ENCODE peak calls at places on chromosomes 16 and 17, in ten cellular contexts. W, S, V, M, T, L, Z, D, H and A are unnamed samples.

GRCh38 chr17:13541032-13541480 is 60.7 kb downstream of the HS3ST3A1 start:
- DNase-seq in M (peak), Z (no peak), L (no peak), V (no peak), H (no peak), D (no peak), S (no peak), T (no peak), W (no peak), A (no peak)

GRCh38 chr17:3964203-3965122 is at the start of gene ATP2A3:
- DNase-seq in T (peak), Z (peak), L (peak), D (no peak), S (no peak), V (peak), H (no peak), W (no peak), M (no peak), A (peak)

GRCh38 chr17:8494021-8494420 is 58.3 kb downstream of the NDEL1 start:
- DNase-seq in M (no peak), W (no peak), T (no peak), D (no peak), V (no peak), S (no peak), L (no peak), Z (no peak), H (no peak), A (no peak)

GRCh38 chr17:72136692-72137550 is 16.1 kb downstream of the SOX9 start:
- DNase-seq in D (no peak), W (peak), S (no peak), H (no peak), M (no peak), L (no peak), V (no peak), T (no peak), Z (no peak), A (no peak)

GRCh38 chr16:62692685-62693084 is 656.4 kb upstream of the CDH8 start:
- DNase-seq in V (no peak), L (no peak), D (no peak), S (no peak), W (no peak), T (no peak), H (no peak), M (no peak), Z (no peak), A (no peak)

GRCh38 chr17:47279062-47279801 is 25.6 kb downstream of the ITGB3 start:
- DNase-seq in Z (no peak), W (no peak), M (peak), D (peak), T (peak), H (no peak), S (no peak), L (no peak), V (peak), A (peak)

GRCh38 chr16:73298562-73298961 is 250.6 kb upstream of the ZFHX3 start:
- DNase-seq in L (no peak), M (no peak), W (no peak), V (no peak), D (no peak), H (no peak), S (no peak), Z (no peak), T (no peak), A (no peak)

GRCh38 chr16:31853300-31853699 is 20.3 kb upstream of the ZNF267 start:
- DNase-seq in H (no peak), S (no peak), T (no peak), W (no peak), L (no peak), Z (no peak), V (no peak), M (no peak), D (no peak), A (no peak)

GRCh38 chr16:15043344-15043743 is 12.5 kb downstream of the NTAN1 start:
- DNase-seq in H (no peak), Z (no peak), V (no peak), D (no peak), W (no peak), T (no peak), L (no peak), S (no peak), M (no peak), A (no peak)

GRCh38 chr17:44170499-44171201 is at the start of gene ASB16:
- DNase-seq in V (no peak), L (no peak), W (peak), D (no peak), T (no peak), Z (no peak), M (no peak), S (no peak), H (no peak), A (peak)

GRCh38 chr17:49748223-49748622 is 15.7 kb downstream of the FAM117A start:
- DNase-seq in Z (no peak), S (no peak), V (no peak), T (no peak), D (no peak), L (peak), H (no peak), M (no peak), W (no peak), A (no peak)

GRCh38 chr17:31787857-31788570 is 71.0 kb downstream of the COPRS start:
- DNase-seq in W (no peak), S (no peak), V (no peak), Z (no peak), D (peak), T (no peak), M (peak), H (peak), L (no peak), A (no peak)

GRCh38 chr16:4212934-4213296 is 29.0 kb downstream of the SRL start:
- DNase-seq in V (no peak), D (no peak), Z (no peak), W (no peak), M (no peak), T (no peak), L (no peak), S (no peak), H (no peak), A (no peak)

GRCh38 chr17:44438634-44439033 is 49.2 kb upstream of the ITGA2B start:
- DNase-seq in T (no peak), S (no peak), L (no peak), D (no peak), M (no peak), W (no peak), V (no peak), H (peak), Z (no peak), A (peak)

GRCh38 chr17:688100-688989 is 26.3 kb downstream of the VPS53 start:
- DNase-seq in V (peak), T (no peak), W (peak), H (no peak), S (no peak), Z (peak), M (no peak), L (peak), D (no peak), A (no peak)